ENCODE peak calls at places on chromosomes 6 and 20, in four cellular contexts. D is WTC11, R is K562, N is GM12878. O is an unnamed sample.

GRCh38 chr6:30156262-30156599 is 4.8 kb downstream of the TRIM10 start:
- DNase-seq in D (no peak), R (peak), N (no peak), O (peak)

GRCh38 chr6:158145940-158146339 is 22.1 kb downstream of the SERAC1 start:
- DNase-seq in D (no peak), R (no peak), N (no peak), O (no peak)

GRCh38 chr20:1310087-1310486 is 18.9 kb downstream of the SDCBP2 start:
- DNase-seq in D (no peak), R (no peak), N (no peak), O (no peak)

GRCh38 chr6:75526502-75527127 is 33.0 kb upstream of the FILIP1 start:
- DNase-seq in D (peak), R (peak), N (peak), O (peak)

GRCh38 chr20:54227241-54227640 is 19.4 kb downstream of the PFDN4 start:
- DNase-seq in D (no peak), R (no peak), N (no peak), O (no peak)

GRCh38 chr20:46348231-46348803 is 40.0 kb upstream of the CDH22 start:
- DNase-seq in D (peak), R (peak), N (no peak), O (no peak)

GRCh38 chr6:107618672-107619071 is 128.8 kb downstream of the SOBP start:
- DNase-seq in D (no peak), R (no peak), N (peak), O (no peak)

GRCh38 chr6:113306552-113307145 is 550.5 kb upstream of the MARCKS start:
- DNase-seq in D (peak), R (peak), N (peak), O (peak)

GRCh38 chr20:53599378-53599777 is 5.7 kb upstream of the ZNF217 start:
- DNase-seq in D (no peak), R (no peak), N (no peak), O (no peak)

GRCh38 chr6:120320481-120321162 is 971.1 kb upstream of the MAN1A1 start:
- DNase-seq in D (no peak), R (no peak), N (no peak), O (no peak)

GRCh38 chr20:46073443-46073842 is 16.3 kb downstream of the NCOA5 start:
- DNase-seq in D (no peak), R (no peak), N (no peak), O (no peak)

GRCh38 chr20:24633521-24633920 is 164.1 kb downstream of the SYNDIG1 start:
- DNase-seq in D (no peak), R (no peak), N (no peak), O (no peak)

GRCh38 chr20:11676618-11677289 is 240.9 kb upstream of the BTBD3 start:
- DNase-seq in D (peak), R (peak), N (no peak), O (peak)

GRCh38 chr20:45306431-45306982 is at the start of gene RBPJL:
- DNase-seq in D (peak), R (peak), N (no peak), O (no peak)

GRCh38 chr20:4546342-4546741 is 175.4 kb upstream of the PRND start:
- DNase-seq in D (peak), R (no peak), N (no peak), O (no peak)

GRCh38 chr6:225121-225721 is 67.1 kb upstream of the DUSP22 start:
- DNase-seq in D (no peak), R (no peak), N (peak), O (no peak)

GRCh38 chr6:149271348-149272340 is 45.9 kb upstream of the TAB2 start:
- DNase-seq in D (no peak), R (no peak), N (peak), O (no peak)

GRCh38 chr6:157669747-157670216 is 153.3 kb upstream of the SNX9 start:
- DNase-seq in D (peak), R (no peak), N (no peak), O (peak)

GRCh38 chr6:150932976-150933375 is 67.5 kb downstream of the MTHFD1L start:
- DNase-seq in D (no peak), R (no peak), N (no peak), O (no peak)

GRCh38 chr6:144006731-144007454 is 1.2 kb downstream of the PLAGL1 start:
- DNase-seq in D (peak), R (peak), N (no peak), O (no peak)

DNA sequence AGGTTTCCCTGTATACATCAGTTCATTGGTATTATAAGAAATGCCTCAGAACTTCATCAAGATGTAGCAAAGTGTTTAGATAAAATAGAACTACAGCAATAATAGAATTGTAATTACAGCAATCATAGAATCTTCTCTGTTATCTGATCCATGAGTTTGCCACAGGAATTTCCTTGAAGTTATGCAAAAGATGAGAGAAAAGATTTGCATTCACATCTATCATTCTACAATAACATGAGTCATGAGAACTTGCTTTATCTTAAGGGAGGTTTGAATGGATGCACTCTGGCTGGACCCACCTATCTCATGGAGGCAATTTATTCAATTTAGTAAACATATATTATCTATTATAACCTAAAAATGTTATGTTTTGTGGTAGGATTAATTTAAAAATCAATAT is 329.8 kb upstream of the EPHA7 start:
- DNase-seq in D (no peak), R (no peak), N (no peak), O (no peak)
- TF ChIP-seq CREM in D (no peak), R (no peak), N (no peak), O (no peak)

DNA sequence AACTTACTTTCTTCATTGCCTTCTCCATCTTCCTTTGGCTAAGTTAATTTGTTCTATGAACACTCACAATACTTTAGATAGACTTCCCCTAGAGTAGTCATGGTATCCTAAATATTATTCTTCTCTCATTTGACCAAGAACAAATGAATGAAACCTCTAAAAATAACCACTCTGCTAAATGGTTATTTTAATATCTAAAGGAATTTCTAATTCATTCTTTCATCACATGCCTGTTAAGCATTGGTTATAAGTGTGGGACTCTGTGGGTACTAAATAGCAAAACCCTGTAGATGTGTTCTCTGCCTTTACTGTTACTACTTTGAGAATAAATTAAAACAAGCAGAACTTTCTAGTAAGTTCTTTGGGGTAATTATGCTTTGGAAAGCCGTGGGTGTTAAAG is 138.9 kb downstream of the EYA4 start:
- DNase-seq in D (no peak), R (no peak), N (no peak), O (no peak)
- TF ChIP-seq CREM in D (no peak), R (no peak), N (no peak), O (no peak)

DNA sequence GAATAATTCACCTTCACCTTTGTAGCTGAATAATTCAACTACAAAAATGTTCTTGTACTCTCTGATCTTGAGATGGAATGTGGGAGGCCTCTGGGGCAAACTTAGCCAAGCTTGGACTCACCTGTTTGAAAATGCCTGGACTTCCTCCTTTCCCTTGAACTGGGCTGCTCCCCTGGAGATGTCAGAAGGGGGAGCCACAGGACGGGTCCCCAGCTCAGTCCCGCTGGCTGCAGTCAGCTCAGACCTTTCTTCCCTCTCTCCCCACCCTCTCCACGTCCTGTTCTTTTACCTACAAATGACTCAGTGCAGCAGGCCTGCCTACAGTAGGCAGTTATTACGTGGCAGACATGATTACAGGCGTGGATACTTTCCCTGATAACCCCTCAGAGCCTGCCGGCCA is 131.5 kb upstream of the RALGAPA2 start:
- DNase-seq in D (peak), R (peak), N (no peak), O (no peak)
- TF ChIP-seq CREM in D (no peak), R (no peak), N (no peak), O (no peak)

GRCh38 chr6:145866449-145867401 is 52.1 kb upstream of the FBXO30 start:
- DNase-seq in D (no peak), R (no peak), N (no peak), O (no peak)
- TF ChIP-seq CREM in D (no peak), R (no peak), N (no peak), O (no peak)

GRCh38 chr6:130632288-130632687 is 194.9 kb upstream of the SMLR1 start:
- DNase-seq in D (no peak), R (no peak), N (no peak), O (peak)
- TF ChIP-seq CREM in D (no peak), R (no peak), N (no peak), O (no peak)

GRCh38 chr6:22827760-22828159 is 258.4 kb downstream of the HDGFL1 start:
- DNase-seq in D (no peak), R (no peak), N (no peak), O (no peak)
- TF ChIP-seq CREM in D (no peak), R (no peak), N (no peak), O (no peak)

GRCh38 chr20:61998343-61999121 is 67.1 kb downstream of the TAF4 start:
- DNase-seq in D (no peak), R (no peak), N (no peak), O (no peak)
- TF ChIP-seq CREM in D (no peak), R (no peak), N (no peak), O (no peak)

O was measured in HepG2.